ENCODE peak calls at places on chromosomes 1 and 21, in five cellular contexts. B is sciatic nerve; L is Right ventricle myocardium superior; N is stimulated activated CD4-positive, alpha-beta T cell treated with anti-CD3 and anti-CD28 coated beads, Interleukin-12 subunit alpha, Interleukin-12 subunit beta, amount 100 ng/mL, for 24 hours; P is left ventricle myocardium superior. Y is an unnamed sample.

GRCh38 chr1:22383526-22384291 is 67.9 kb upstream of the ZBTB40 start:
- DNase-seq in B (no peak), L (no peak), N (no peak), P (no peak), Y (no peak)

GRCh38 chr1:202122639-202123335 is at the start of gene GPR37L1:
- DNase-seq in B (peak; percentile 83), L (peak; percentile 74), N (no peak), P (peak; percentile 72), Y (no peak)

GRCh38 chr21:38787461-38788274 is 18.1 kb upstream of the ETS2 start:
- DNase-seq in B (no peak), L (no peak), N (no peak), P (no peak), Y (no peak)

GRCh38 chr21:14900611-14901010 is 164.2 kb downstream of the NRIP1 start:
- DNase-seq in B (no peak), L (no peak), N (no peak), P (no peak), Y (no peak)

GRCh38 chr1:156367386-156368156 is 1.4 kb upstream of the RHBG start:
- DNase-seq in B (no peak), L (no peak), N (no peak), P (no peak), Y (no peak)

GRCh38 chr1:39238476-39238875 is 34.0 kb downstream of the MACF1 start:
- DNase-seq in B (no peak), L (no peak), N (no peak), P (peak; percentile 49), Y (peak; percentile 38)

GRCh38 chr1:72397786-72398185 is 115.4 kb upstream of the NEGR1 start:
- DNase-seq in B (no peak), L (no peak), N (no peak), P (peak; percentile 9), Y (no peak)

GRCh38 chr1:240912821-240913220 is 300.9 kb upstream of the GREM2 start:
- DNase-seq in B (no peak), L (no peak), N (no peak), P (no peak), Y (no peak)

GRCh38 chr1:110235839-110236682 is 25.9 kb downstream of the KCNC4 start:
- DNase-seq in B (no peak), L (no peak), N (peak; percentile 36), P (no peak), Y (no peak)